ENCODE peak calls at places on chromosomes 2 and 18, in eight cellular contexts. O is Calu3, W is brain microvascular endothelial cell, M is ecto neural progenitor cell, D is BE2C, C is mesendoderm, L is endodermal cell, J is ACHN. R is an unnamed sample.

GRCh38 chr2:30408961-30409387 is 38.1 kb upstream of the LCLAT1 start:
- DNase-seq in O (no peak), J (no peak), W (peak; percentile 6), M (no peak), L (no peak), D (no peak), C (peak; percentile 28), R (no peak)

GRCh38 chr2:240278661-240279060 is 138.2 kb upstream of the OTOS start:
- DNase-seq in L (no peak), D (no peak), C (no peak), M (no peak), J (no peak), O (no peak), W (peak; percentile 39), R (no peak)

GRCh38 chr2:180539541-180539940 is 440.9 kb upstream of the UBE2E3 start:
- DNase-seq in M (no peak), O (no peak), W (no peak), J (no peak), D (no peak), L (no peak), C (no peak), R (no peak)

GRCh38 chr2:67259581-67260347 is 137.4 kb upstream of the ETAA1 start:
- DNase-seq in W (peak; percentile 79), M (no peak), L (no peak), C (no peak), O (peak; percentile 29), J (peak; percentile 59), D (peak; percentile 57), R (no peak)

GRCh38 chr2:218387369-218388194 is 5.5 kb downstream of the SLC11A1 start:
- DNase-seq in O (no peak), J (no peak), D (peak; percentile 76), C (peak; percentile 83), W (peak; percentile 70), L (peak; percentile 93), M (peak; percentile 82), R (no peak)

GRCh38 chr2:43759195-43759594 is 14.6 kb upstream of the DYNC2LI1 start:
- DNase-seq in M (no peak), W (peak; percentile 33), J (peak; percentile 90), C (no peak), L (no peak), O (peak; percentile 13), D (no peak), R (no peak)

GRCh38 chr2:235113854-235114253 is 162.0 kb downstream of the SH3BP4 start:
- DNase-seq in W (no peak), L (peak; percentile 91), J (no peak), M (peak; percentile 60), C (peak; percentile 87), D (no peak), O (no peak), R (peak; percentile 32)

GRCh38 chr2:234497592-234498023 is 727 bp upstream of the ARL4C start:
- DNase-seq in M (no peak), W (no peak), J (no peak), C (no peak), D (no peak), O (no peak), L (peak; percentile 79), R (no peak)

GRCh38 chr2:2324565-2325101 is 6.4 kb downstream of the MYT1L start:
- DNase-seq in D (peak; percentile 74), M (no peak), L (no peak), J (no peak), W (no peak), C (no peak), O (no peak), R (peak; percentile 90)

GRCh38 chr2:98476192-98476868 is 31.7 kb downstream of the INPP4A start:
- DNase-seq in O (no peak), C (no peak), W (no peak), M (no peak), J (peak; percentile 9), D (peak; percentile 58), L (no peak), R (peak; percentile 40)

GRCh38 chr2:240348522-240348921 is 86.9 kb upstream of the GPC1 start:
- DNase-seq in C (no peak), J (no peak), L (no peak), M (no peak), O (no peak), W (no peak), D (peak; percentile 10), R (no peak)

GRCh38 chr2:95390881-95391321 is 11.6 kb upstream of the FAHD2A start:
- DNase-seq in O (no peak), C (no peak), W (no peak), L (peak; percentile 33), M (no peak), J (no peak), D (no peak), R (no peak)

GRCh38 chr2:143171817-143172216 is 42.6 kb downstream of the ARHGAP15 start:
- DNase-seq in M (no peak), J (peak; percentile 30), W (no peak), O (no peak), C (peak; percentile 51), L (no peak), D (no peak), R (no peak)

GRCh38 chr2:96734899-96735585 is 4.8 kb downstream of the LMAN2L start:
- DNase-seq in O (no peak), L (no peak), D (peak; percentile 8), C (no peak), J (no peak), M (no peak), W (no peak), R (no peak)

GRCh38 chr2:101892377-101892776 is 99.4 kb upstream of the IL1R2 start:
- DNase-seq in L (no peak), O (no peak), M (no peak), C (no peak), D (no peak), J (no peak), W (no peak), R (no peak)

GRCh38 chr2:229566380-229566779 is 148.0 kb downstream of the DNER start:
- DNase-seq in L (no peak), O (no peak), C (no peak), W (no peak), J (no peak), M (no peak), D (no peak), R (no peak)

GRCh38 chr2:174076948-174077347 is 111.8 kb upstream of the SP3 start:
- DNase-seq in W (no peak), J (no peak), D (no peak), O (no peak), M (no peak), C (no peak), L (no peak), R (peak; percentile 3)

GRCh38 chr2:61421611-61422010 is 49.3 kb downstream of the USP34 start:
- DNase-seq in J (no peak), O (no peak), W (no peak), D (no peak), M (no peak), C (no peak), L (no peak), R (no peak)

GRCh38 chr2:216572582-216573578 is 60.3 kb upstream of the IGFBP2 start:
- DNase-seq in L (no peak), J (no peak), O (no peak), D (no peak), W (no peak), C (no peak), M (no peak), R (no peak)

GRCh38 chr2:232731470-232731869 is 34.3 kb downstream of the GIGYF2 start:
- DNase-seq in O (no peak), J (no peak), C (no peak), L (no peak), D (no peak), W (no peak), M (no peak), R (no peak)

GRCh38 chr2:75199428-75200011 is at the start of gene TACR1:
- DNase-seq in C (peak; percentile 77), W (peak; percentile 52), J (peak; percentile 32), M (peak; percentile 78), O (peak; percentile 61), L (peak; percentile 81), D (peak; percentile 40), R (no peak)

GRCh38 chr18:56246912-56247311 is 391.5 kb downstream of the TXNL1 start:
- DNase-seq in M (no peak), D (no peak), J (no peak), L (no peak), W (no peak), O (no peak), C (no peak), R (no peak)

GRCh38 chr18:23805898-23806297 is 116.6 kb downstream of the LAMA3 start:
- DNase-seq in D (no peak), W (peak; percentile 18), C (no peak), M (no peak), J (no peak), O (no peak), L (no peak), R (no peak)

GRCh38 chr2:12918138-12918840 is 201.6 kb downstream of the TRIB2 start:
- DNase-seq in M (no peak), J (no peak), L (no peak), C (no peak), W (no peak), O (no peak), D (no peak), R (no peak)

GRCh38 chr2:202018950-202019349 is 14.7 kb upstream of the FZD7 start:
- DNase-seq in D (no peak), L (no peak), O (no peak), M (no peak), W (no peak), C (no peak), J (no peak), R (no peak)

GRCh38 chr2:158953926-158954763 is 14.3 kb upstream of the TANC1 start:
- DNase-seq in L (no peak), O (peak; percentile 89), W (peak; percentile 93), M (no peak), D (peak; percentile 81), J (peak; percentile 84), C (no peak), R (no peak)

GRCh38 chr2:195819276-195819675 is 162.2 kb downstream of the SLC39A10 start:
- DNase-seq in L (no peak), M (no peak), W (no peak), J (no peak), O (no peak), D (no peak), C (no peak), R (no peak)

GRCh38 chr2:34481542-34481941 is 882.4 kb upstream of the FAM98A start:
- DNase-seq in C (no peak), L (no peak), J (no peak), W (no peak), O (no peak), M (no peak), D (no peak), R (no peak)

GRCh38 chr2:112794131-112794733 is 9.9 kb upstream of the IL1A start:
- DNase-seq in L (no peak), D (no peak), C (peak; percentile 69), J (peak; percentile 13), O (peak; percentile 82), M (no peak), W (peak; percentile 92), R (no peak)

GRCh38 chr2:152062130-152063091 is 36.4 kb downstream of the CACNB4 start:
- DNase-seq in W (peak; percentile 49), J (no peak), O (no peak), D (no peak), L (no peak), C (no peak), M (no peak), R (no peak)

GRCh38 chr2:115084446-115084845 is 642.0 kb downstream of the DPP10 start:
- DNase-seq in M (no peak), D (no peak), L (no peak), O (no peak), J (no peak), C (no peak), W (no peak), R (peak; percentile 84)

GRCh38 chr18:48946329-48946835 is 4.4 kb downstream of the SMAD7 start:
- DNase-seq in J (no peak), W (no peak), D (no peak), M (no peak), C (no peak), O (peak; percentile 43), L (no peak), R (no peak)

GRCh38 chr2:207401338-207401737 is 128.4 kb upstream of the CREB1 start:
- DNase-seq in M (no peak), L (no peak), O (no peak), W (no peak), D (no peak), J (no peak), C (no peak), R (no peak)

GRCh38 chr18:9852266-9853081 is 33.3 kb upstream of the TXNDC2 start:
- DNase-seq in W (no peak), O (no peak), J (no peak), L (no peak), C (no peak), D (no peak), M (no peak), R (no peak)